ENCODE peak calls at places on chromosome 11, in ten cellular contexts. X, Q, A, H, U, G, J, P, L and C are unnamed samples.

GRCh38 chr11:122141757-122142156 is 25.7 kb upstream of the BLID start:
- DNase-seq in J (no peak), G (no peak), H (no peak), X (no peak), P (no peak), A (no peak), L (no peak), U (no peak), Q (no peak), C (no peak)

GRCh38 chr11:111977141-111978027 is 40.2 kb downstream of the DIXDC1 start:
- DNase-seq in X (peak; percentile 83), J (no peak), P (peak; percentile 77), A (peak; percentile 85), U (peak; percentile 73), H (peak; percentile 57), L (peak; percentile 86), G (peak; percentile 42), Q (peak; percentile 82), C (peak; percentile 88)

GRCh38 chr11:118290923-118291322 is 13.6 kb upstream of the CD3E start:
- DNase-seq in P (no peak), J (no peak), A (peak; percentile 73), H (peak; percentile 70), L (no peak), U (no peak), G (peak; percentile 19), Q (no peak), X (no peak), C (peak; percentile 37)

GRCh38 chr11:36222755-36223635 is 66.2 kb downstream of the COMMD9 start:
- DNase-seq in L (no peak), Q (no peak), X (no peak), P (no peak), U (no peak), J (no peak), A (no peak), H (no peak), G (peak; percentile 20), C (peak; percentile 8)

GRCh38 chr11:67199751-67200150 is 66.5 kb upstream of the GRK2 start:
- DNase-seq in A (no peak), J (no peak), H (no peak), X (no peak), Q (no peak), G (no peak), U (no peak), P (no peak), L (no peak), C (no peak)

GRCh38 chr11:76339217-76339616 is 41.7 kb downstream of the THAP12 start:
- DNase-seq in J (peak; percentile 47), H (no peak), X (no peak), U (peak; percentile 66), P (peak; percentile 46), Q (no peak), A (no peak), L (peak; percentile 87), G (peak; percentile 60), C (peak; percentile 11)

GRCh38 chr11:111097191-111097590 is 148.3 kb upstream of the POU2AF2 start:
- DNase-seq in U (peak; percentile 76), L (peak; percentile 59), G (peak; percentile 77), A (peak; percentile 90), H (peak; percentile 56), X (no peak), P (peak; percentile 38), Q (no peak), J (no peak), C (peak; percentile 38)

GRCh38 chr11:121328967-121329653 is 36.5 kb downstream of the SC5D start:
- DNase-seq in A (no peak), P (no peak), Q (no peak), U (no peak), L (no peak), H (no peak), G (no peak), X (no peak), J (no peak), C (no peak)

GRCh38 chr11:73429121-73429740 is 53.0 kb downstream of the RELT start:
- DNase-seq in J (no peak), P (no peak), U (no peak), H (no peak), X (no peak), A (peak; percentile 26), Q (no peak), L (no peak), G (peak; percentile 59), C (no peak)

GRCh38 chr11:926341-926916 is 759 bp downstream of the AP2A2 start:
- DNase-seq in L (peak; percentile 52), P (no peak), U (no peak), G (peak; percentile 69), Q (no peak), H (no peak), J (peak; percentile 21), A (peak; percentile 58), X (no peak), C (peak; percentile 30)

GRCh38 chr11:129960216-129961214 is 42.1 kb downstream of the PRDM10 start:
- DNase-seq in L (no peak), A (no peak), P (no peak), H (no peak), U (no peak), Q (no peak), J (peak; percentile 51), G (peak; percentile 69), X (no peak), C (no peak)

GRCh38 chr11:112292188-112292587 is 31.5 kb upstream of the PLET1 start:
- DNase-seq in U (no peak), X (no peak), H (no peak), L (no peak), P (no peak), J (no peak), A (no peak), Q (no peak), G (no peak), C (no peak)

GRCh38 chr11:121450424-121450823 is 1.7 kb upstream of the SORL1 start:
- DNase-seq in J (no peak), H (no peak), G (no peak), P (no peak), L (no peak), Q (no peak), A (no peak), X (no peak), U (no peak), C (no peak)

GRCh38 chr11:61333638-61334433 is 808 bp downstream of the TKFC start:
- DNase-seq in U (no peak), X (no peak), P (no peak), G (no peak), J (no peak), Q (no peak), H (no peak), A (no peak), L (no peak), C (no peak)

GRCh38 chr11:61331636-61332035 is 1.3 kb downstream of the DDB1 start:
- DNase-seq in H (no peak), A (no peak), X (no peak), L (no peak), U (no peak), P (no peak), G (no peak), Q (no peak), J (no peak), C (no peak)

GRCh38 chr11:61332823-61333637 is at the start of the genes DDB1 and TKFC:
- DNase-seq in G (peak; percentile 92), X (peak; percentile 97), A (peak; percentile 99), U (peak; percentile 97), H (peak; percentile 99), Q (peak; percentile 100), J (no peak), L (peak; percentile 98), P (peak; percentile 97), C (peak; percentile 97)

GRCh38 chr11:61334434-61335354 is 1.7 kb downstream of the TKFC start:
- DNase-seq in J (no peak), G (peak; percentile 46), P (no peak), X (peak; percentile 65), Q (no peak), U (no peak), H (no peak), L (no peak), A (no peak), C (no peak)

DNA sequence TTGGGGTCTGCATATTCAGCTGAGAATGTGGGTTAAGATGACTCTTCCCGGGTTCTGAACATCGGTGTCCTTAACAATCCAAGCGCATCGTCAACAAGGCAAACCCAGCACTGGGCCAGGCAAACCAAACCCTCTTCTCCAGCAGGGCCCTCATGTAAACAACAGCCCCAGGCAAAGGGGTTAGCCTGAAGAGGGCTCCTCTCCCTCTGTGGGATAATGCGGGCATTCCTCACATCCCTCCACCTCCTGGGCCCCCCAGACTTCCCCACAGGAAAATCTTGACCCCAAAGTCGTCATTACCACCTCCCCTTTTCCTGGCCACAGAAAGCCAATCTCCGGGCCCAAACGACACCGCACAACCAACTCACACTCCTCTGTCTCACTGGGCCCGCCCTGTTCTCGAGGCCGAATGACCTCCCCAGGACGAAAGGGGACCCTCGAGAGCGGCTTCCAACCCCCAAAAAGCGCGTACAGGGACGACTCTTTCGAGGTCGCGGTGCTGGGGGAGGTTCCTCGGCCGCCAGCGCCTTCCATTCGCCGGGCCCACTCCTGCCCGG is 561 bp downstream of the DDB1 start:
- DNase-seq in Q (no peak), U (no peak), X (no peak), P (no peak), H (peak; percentile 61), L (no peak), G (peak; percentile 27), A (no peak), J (no peak), C (peak; percentile 21)
- TF ChIP-seq CTCF in Q (no peak), U (no peak), X (no peak), P (no peak), H (no peak), L (no peak), G (no peak), A (no peak), J (no peak), C (no peak)

GRCh38 chr11:101128571-101129202 is 926 bp downstream of the PGR start:
- DNase-seq in U (peak; percentile 44), L (peak; percentile 52), H (peak; percentile 46), P (peak; percentile 21), X (no peak), Q (peak; percentile 66), G (no peak), J (no peak), A (no peak), C (no peak)
- H3K4me3 ChIP-seq in U (peak overlapping the region; percentile 58), L (peak overlapping the region; percentile 64), H (peak overlapping the region; percentile 66), P (peak overlapping the region; percentile 23), X (peak overlapping the region; percentile 40), Q (peak overlapping the region; percentile 47), G (peak overlapping the region; percentile 48), J (no peak overlapping the region), A (peak overlapping the region; percentile 74), C (peak overlapping the region; percentile 20)

GRCh38 chr11:11070976-11071375 is 213.1 kb upstream of the ZBED5 start:
- DNase-seq in A (no peak), P (no peak), U (no peak), X (no peak), L (no peak), G (no peak), J (no peak), Q (no peak), H (no peak), C (no peak)
- TF ChIP-seq CTCF in A (no peak), P (no peak), U (no peak), X (no peak), L (no peak), G (no peak), J (no peak), Q (no peak), H (no peak), C (no peak)

GRCh38 chr11:64660205-64660604 is 62.8 kb downstream of the NRXN2 start:
- DNase-seq in G (no peak), P (no peak), X (no peak), U (peak; percentile 24), J (no peak), A (no peak), Q (no peak), L (peak; percentile 41), H (no peak), C (no peak)
- H3K4me3 ChIP-seq in G (no peak overlapping the region), P (no peak overlapping the region), X (no peak overlapping the region), U (no peak overlapping the region), J (no peak overlapping the region), A (no peak overlapping the region), Q (no peak overlapping the region), L (peak overlapping the region; percentile 51), H (no peak overlapping the region), C (no peak overlapping the region)

GRCh38 chr11:13242564-13242963 is 35.0 kb upstream of the BMAL1 start:
- DNase-seq in G (no peak), P (no peak), X (no peak), A (no peak), U (no peak), J (no peak), L (no peak), Q (no peak), H (no peak), C (no peak)
- TF ChIP-seq CTCF in G (no peak), P (no peak), X (no peak), A (no peak), U (no peak), J (no peak), L (no peak), Q (no peak), H (no peak), C (no peak)